ENCODE peak calls at places on chromosome 12, in five cellular contexts. N is A549, L is transverse colon, Y is K562, F is upper lobe of left lung. E is an unnamed sample.

GRCh38 chr12:67068204-67068731 is 200.9 kb upstream of the CAND1 start:
- DNase-seq in N (peak; percentile 29), L (peak; percentile 13), Y (no peak), F (no peak), E (no peak)

GRCh38 chr12:101935769-101936741 is 58.7 kb downstream of the DRAM1 start:
- DNase-seq in N (no peak), L (peak; percentile 24), Y (peak; percentile 14), F (no peak), E (no peak)

GRCh38 chr12:42590324-42590934 is 883 bp upstream of the PRICKLE1 start:
- DNase-seq in N (peak; percentile 35), L (peak; percentile 12), Y (no peak), F (peak; percentile 17), E (peak; percentile 92)

GRCh38 chr12:55933158-55933798 is 2.3 kb downstream of the DGKA start:
- DNase-seq in N (peak; percentile 53), L (peak; percentile 71), Y (no peak), F (no peak), E (no peak)

GRCh38 chr12:68641138-68641537 is 30.4 kb downstream of the RAP1B start:
- DNase-seq in N (no peak), L (peak; percentile 34), Y (no peak), F (no peak), E (no peak)

GRCh38 chr12:106976668-106977067 is 10.3 kb downstream of the MTERF2 start:
- DNase-seq in N (no peak), L (no peak), Y (no peak), F (no peak), E (no peak)

GRCh38 chr12:29088611-29089219 is 60.4 kb upstream of the FAR2 start:
- DNase-seq in N (peak; percentile 4), L (no peak), Y (peak; percentile 4), F (no peak), E (no peak)

GRCh38 chr12:24600996-24601395 is 347.9 kb downstream of the BCAT1 start:
- DNase-seq in N (no peak), L (no peak), Y (no peak), F (no peak), E (no peak)

GRCh38 chr12:50932787-50933280 is 19.5 kb upstream of the HIGD1C start:
- DNase-seq in N (no peak), L (no peak), Y (no peak), F (no peak), E (no peak)

GRCh38 chr12:113261847-113262470 is 40.7 kb downstream of the TPCN1 start:
- DNase-seq in N (no peak), L (no peak), Y (no peak), F (no peak), E (no peak)

GRCh38 chr12:112716099-112717093 is 75.2 kb upstream of the RPH3A start:
- DNase-seq in N (peak; percentile 60), L (no peak), Y (peak; percentile 21), F (no peak), E (no peak)

GRCh38 chr12:92602476-92602875 is 100.3 kb upstream of the PLEKHG7 start:
- DNase-seq in N (peak; percentile 82), L (no peak), Y (no peak), F (no peak), E (no peak)

GRCh38 chr12:124517260-124518050 is 50.0 kb downstream of the NCOR2 start:
- DNase-seq in N (peak; percentile 55), L (peak; percentile 70), Y (no peak), F (peak; percentile 90), E (no peak)

GRCh38 chr12:32443491-32443890 is 44.1 kb downstream of the FGD4 start:
- DNase-seq in N (no peak), L (no peak), Y (no peak), F (no peak), E (no peak)

GRCh38 chr12:12008232-12008850 is 62.4 kb upstream of the BCL2L14 start:
- DNase-seq in N (no peak), L (peak; percentile 20), Y (no peak), F (peak; percentile 52), E (no peak)

GRCh38 chr12:106329231-106329985 is 26.9 kb downstream of the TCP11L2 start:
- DNase-seq in N (no peak), L (no peak), Y (no peak), F (no peak), E (no peak)

GRCh38 chr12:3998968-3999792 is 126.0 kb upstream of the PARP11 start:
- DNase-seq in N (peak; percentile 40), L (peak; percentile 52), Y (no peak), F (no peak), E (no peak)

GRCh38 chr12:64612843-64613242 is 2.5 kb downstream of the RASSF3 start:
- DNase-seq in N (no peak), L (no peak), Y (no peak), F (no peak), E (no peak)

GRCh38 chr12:106461730-106462129 is 104.2 kb downstream of the POLR3B start:
- DNase-seq in N (no peak), L (no peak), Y (no peak), F (no peak), E (no peak)

GRCh38 chr12:20423557-20423956 is 55.2 kb downstream of the PDE3A start:
- DNase-seq in N (peak; percentile 6), L (no peak), Y (no peak), F (no peak), E (no peak)

GRCh38 chr12:20421338-20421890 is 53.1 kb downstream of the PDE3A start:
- DNase-seq in N (no peak), L (peak; percentile 74), Y (no peak), F (no peak), E (no peak)

GRCh38 chr12:20429876-20430275 is 61.5 kb downstream of the PDE3A start:
- DNase-seq in N (no peak), L (no peak), Y (no peak), F (no peak), E (no peak)

GRCh38 chr12:20426956-20427355 is 58.6 kb downstream of the PDE3A start:
- DNase-seq in N (no peak), L (no peak), Y (no peak), F (no peak), E (no peak)

GRCh38 chr12:20426191-20426590 is 57.9 kb downstream of the PDE3A start:
- DNase-seq in N (no peak), L (no peak), Y (no peak), F (no peak), E (no peak)
- H3K4me1 ChIP-seq in N (peaks cover 12% of the 10 kb centered on the region), L (peaks cover 4% of the 10 kb centered on the region), Y (no peaks in the 10 kb centered on the region), F (no peaks in the 10 kb centered on the region), E (peaks cover 46% of the 10 kb centered on the region)

GRCh38 chr12:131775124-131775903 is 52.9 kb upstream of the MMP17 start:
- DNase-seq in N (no peak), L (no peak), Y (no peak), F (no peak), E (no peak)
- TF ChIP-seq POLR2A in N (no peak), L (no peak), Y (no peak), F (no peak), E (no peak)

DNA sequence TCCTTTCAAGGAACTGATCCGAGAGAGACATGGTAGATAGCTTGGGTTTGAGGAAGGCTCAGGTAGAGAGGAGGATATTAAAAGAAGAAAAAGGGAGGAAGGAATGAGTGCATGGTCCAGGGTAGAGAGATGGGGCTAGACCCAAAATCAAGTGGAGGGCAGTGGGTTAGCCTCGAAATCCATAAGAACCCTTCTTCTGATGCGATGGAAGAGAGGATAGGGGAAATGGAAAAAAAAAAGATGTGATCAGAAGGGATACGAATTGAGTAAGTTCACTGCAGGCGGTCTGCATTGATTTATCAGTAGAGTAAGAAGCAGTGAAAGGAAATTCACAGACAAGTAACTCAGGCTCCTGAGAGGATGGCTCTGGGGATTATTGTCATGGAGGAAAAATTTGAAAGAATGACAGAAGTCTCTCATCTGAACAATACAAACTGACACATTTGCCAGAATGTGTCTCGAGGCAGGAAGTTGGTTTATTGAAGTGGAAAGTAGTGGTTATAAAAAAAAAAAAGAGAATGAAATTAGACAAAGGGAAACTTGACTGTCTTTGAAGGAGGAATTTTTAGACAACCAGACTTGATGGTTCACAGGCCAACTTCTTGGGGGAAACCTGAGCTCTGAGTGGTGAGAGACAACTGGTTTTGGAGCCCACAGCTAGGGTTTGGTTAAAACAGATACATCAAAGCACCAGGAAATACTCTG is 10.2 kb downstream of the PPFIBP1 start:
- DNase-seq in N (no peak), L (no peak), Y (no peak), F (no peak), E (no peak)
- TF ChIP-seq EP300 in N (no peak), L (no peak), Y (no peak), F (no peak), E (no peak)

GRCh38 chr12:104570174-104570907 is 113.6 kb downstream of the CHST11 start:
- DNase-seq in N (no peak), L (no peak), Y (no peak), F (no peak), E (no peak)
- H3K4me1 ChIP-seq in N (peaks cover 5% of the 10 kb centered on the region), L (peaks cover 3% of the 10 kb centered on the region), Y (no peaks in the 10 kb centered on the region), F (peaks cover 45% of the 10 kb centered on the region), E (no peaks in the 10 kb centered on the region)

E was measured in esophagus muscularis mucosa.